ENCODE peak calls at places on chromosomes 11 and 22, in six cellular contexts. Q is thyroid gland, O is endodermal cell, N is IMR-90, X is aorta, E is cardiac muscle cell. S is an unnamed sample.

GRCh38 chr11:84316866-84317560 is 1030.8 kb upstream of the CCDC90B start:
- DNase-seq in Q (no peak), O (peak; percentile 49), N (peak; percentile 30), X (no peak), E (peak; percentile 35), S (peak; percentile 20)

GRCh38 chr22:19579113-19579811 is 55.1 kb upstream of the CLDN5 start:
- DNase-seq in Q (no peak), O (no peak), N (no peak), X (no peak), E (no peak), S (no peak)

GRCh38 chr22:42462016-42462415 is 29.8 kb upstream of the NFAM1 start:
- DNase-seq in Q (no peak), O (no peak), N (no peak), X (no peak), E (no peak), S (no peak)

GRCh38 chr11:72075109-72075508 is 5.2 kb downstream of the NUMA1 start:
- DNase-seq in Q (no peak), O (peak; percentile 66), N (no peak), X (peak; percentile 57), E (peak; percentile 32), S (no peak)

GRCh38 chr11:59142530-59143507 is at the start of gene FAM111A:
- DNase-seq in Q (peak; percentile 92), O (peak; percentile 96), N (peak; percentile 86), X (peak; percentile 94), E (peak; percentile 90), S (peak; percentile 93)

GRCh38 chr22:46081036-46081830 is 69.1 kb upstream of the PPARA start:
- DNase-seq in Q (no peak), O (no peak), N (no peak), X (peak; percentile 58), E (no peak), S (no peak)

GRCh38 chr11:67456068-67456705 is 1.0 kb downstream of the CABP4 start:
- DNase-seq in Q (no peak), O (no peak), N (no peak), X (no peak), E (no peak), S (no peak)

GRCh38 chr11:71453021-71453910 is at the start of gene NADSYN1:
- DNase-seq in Q (peak; percentile 98), O (peak; percentile 99), N (peak; percentile 87), X (peak; percentile 99), E (peak; percentile 95), S (peak; percentile 82)

GRCh38 chr11:111733655-111734088 is 32.5 kb downstream of the PPP2R1B start:
- DNase-seq in Q (peak; percentile 33), O (peak; percentile 53), N (no peak), X (peak; percentile 67), E (peak; percentile 9), S (no peak)

GRCh38 chr22:49532831-49533802 is 294.6 kb downstream of the BRD1 start:
- DNase-seq in Q (no peak), O (no peak), N (no peak), X (no peak), E (no peak), S (no peak)

GRCh38 chr11:111000400-111001090 is 245.0 kb upstream of the POU2AF2 start:
- DNase-seq in Q (no peak), O (no peak), N (no peak), X (no peak), E (peak; percentile 73), S (no peak)

S was measured in renal cortical epithelial cell.